ENCODE peak calls at places on chromosomes 7 and 10, in eight cellular contexts. One of them, this sample, is unnamed.

GRCh38 chr10:120987359-120987758 is 136.2 kb downstream of the WDR11 start:
- DNase-seq in Peyer's patch: no peak
- DNase-seq in right atrium auricular region: no peak
- DNase-seq in chondrocyte: no peak
- DNase-seq in retinal pigment epithelial cell: no peak
- DNase-seq in choroid plexus epithelial cell: no peak
- DNase-seq in BE2C: no peak
- DNase-seq in tibial artery: no peak
- DNase-seq in this sample: no peak

GRCh38 chr10:64574371-64574770 is 1053.2 kb downstream of the REEP3 start:
- DNase-seq in right atrium auricular region: no peak
- DNase-seq in Peyer's patch: no peak
- DNase-seq in tibial artery: no peak
- DNase-seq in BE2C: peak; percentile 90
- DNase-seq in retinal pigment epithelial cell: peak; percentile 48
- DNase-seq in choroid plexus epithelial cell: no peak
- DNase-seq in chondrocyte: no peak
- DNase-seq in this sample: no peak

GRCh38 chr10:127935115-127935561 is 28.2 kb downstream of the PTPRE start:
- DNase-seq in Peyer's patch: no peak
- DNase-seq in right atrium auricular region: peak; percentile 53
- DNase-seq in choroid plexus epithelial cell: no peak
- DNase-seq in BE2C: no peak
- DNase-seq in retinal pigment epithelial cell: no peak
- DNase-seq in tibial artery: no peak
- DNase-seq in chondrocyte: no peak
- DNase-seq in this sample: no peak

GRCh38 chr7:43721193-43721806 is 8.0 kb downstream of the COA1 start:
- DNase-seq in right atrium auricular region: no peak
- DNase-seq in retinal pigment epithelial cell: no peak
- DNase-seq in chondrocyte: no peak
- DNase-seq in tibial artery: no peak
- DNase-seq in BE2C: no peak
- DNase-seq in Peyer's patch: no peak
- DNase-seq in choroid plexus epithelial cell: peak; percentile 79
- DNase-seq in this sample: no peak

GRCh38 chr10:29555746-29556481 is 78.9 kb downstream of the SVIL start:
- DNase-seq in right atrium auricular region: no peak
- DNase-seq in choroid plexus epithelial cell: peak; percentile 65
- DNase-seq in BE2C: no peak
- DNase-seq in retinal pigment epithelial cell: no peak
- DNase-seq in Peyer's patch: no peak
- DNase-seq in chondrocyte: no peak
- DNase-seq in tibial artery: no peak
- DNase-seq in this sample: no peak

GRCh38 chr7:69599879-69600764 is 1.8 kb downstream of the AUTS2 start:
- DNase-seq in right atrium auricular region: no peak
- DNase-seq in Peyer's patch: no peak
- DNase-seq in BE2C: peak; percentile 35
- DNase-seq in retinal pigment epithelial cell: no peak
- DNase-seq in tibial artery: no peak
- DNase-seq in chondrocyte: no peak
- DNase-seq in choroid plexus epithelial cell: no peak
- DNase-seq in this sample: no peak

GRCh38 chr10:12419279-12419847 is 70.0 kb downstream of the CAMK1D start:
- DNase-seq in choroid plexus epithelial cell: peak; percentile 97
- DNase-seq in BE2C: no peak
- DNase-seq in Peyer's patch: no peak
- DNase-seq in retinal pigment epithelial cell: peak; percentile 34
- DNase-seq in tibial artery: peak; percentile 83
- DNase-seq in right atrium auricular region: peak; percentile 91
- DNase-seq in chondrocyte: no peak
- DNase-seq in this sample: peak; percentile 31

GRCh38 chr10:124743188-124744046 is 761 bp downstream of the FAM53B start:
- DNase-seq in right atrium auricular region: no peak
- DNase-seq in retinal pigment epithelial cell: no peak
- DNase-seq in tibial artery: no peak
- DNase-seq in Peyer's patch: no peak
- DNase-seq in chondrocyte: no peak
- DNase-seq in choroid plexus epithelial cell: peak; percentile 34
- DNase-seq in BE2C: peak; percentile 39
- DNase-seq in this sample: no peak

GRCh38 chr10:131885391-131886165 is 15.2 kb upstream of the PPP2R2D start:
- DNase-seq in chondrocyte: peak; percentile 86
- DNase-seq in BE2C: peak; percentile 80
- DNase-seq in tibial artery: peak; percentile 54
- DNase-seq in retinal pigment epithelial cell: no peak
- DNase-seq in Peyer's patch: peak; percentile 53
- DNase-seq in choroid plexus epithelial cell: peak; percentile 67
- DNase-seq in right atrium auricular region: peak; percentile 63
- DNase-seq in this sample: peak; percentile 35

GRCh38 chr7:2968176-2968575 is 75.5 kb downstream of the CARD11 start:
- DNase-seq in right atrium auricular region: no peak
- DNase-seq in BE2C: no peak
- DNase-seq in choroid plexus epithelial cell: no peak
- DNase-seq in chondrocyte: peak; percentile 25
- DNase-seq in Peyer's patch: peak; percentile 13
- DNase-seq in retinal pigment epithelial cell: no peak
- DNase-seq in tibial artery: no peak
- DNase-seq in this sample: no peak

GRCh38 chr7:130695840-130696239 is 9.5 kb upstream of the TSGA13 start:
- DNase-seq in choroid plexus epithelial cell: peak; percentile 62
- DNase-seq in Peyer's patch: no peak
- DNase-seq in BE2C: no peak
- DNase-seq in chondrocyte: no peak
- DNase-seq in retinal pigment epithelial cell: no peak
- DNase-seq in tibial artery: no peak
- DNase-seq in right atrium auricular region: no peak
- DNase-seq in this sample: no peak

GRCh38 chr10:97136744-97137143 is 49.0 kb downstream of the SLIT1 start:
- DNase-seq in choroid plexus epithelial cell: no peak
- DNase-seq in right atrium auricular region: no peak
- DNase-seq in Peyer's patch: no peak
- DNase-seq in BE2C: no peak
- DNase-seq in tibial artery: no peak
- DNase-seq in chondrocyte: no peak
- DNase-seq in retinal pigment epithelial cell: no peak
- DNase-seq in this sample: no peak

GRCh38 chr10:43066481-43066880 is 10.4 kb upstream of the RET start:
- DNase-seq in BE2C: no peak
- DNase-seq in tibial artery: no peak
- DNase-seq in chondrocyte: peak; percentile 29
- DNase-seq in choroid plexus epithelial cell: no peak
- DNase-seq in right atrium auricular region: no peak
- DNase-seq in Peyer's patch: no peak
- DNase-seq in retinal pigment epithelial cell: no peak
- DNase-seq in this sample: no peak

GRCh38 chr7:92075455-92076158 is 58.7 kb downstream of the CYP51A1 start:
- DNase-seq in chondrocyte: no peak
- DNase-seq in tibial artery: no peak
- DNase-seq in right atrium auricular region: no peak
- DNase-seq in retinal pigment epithelial cell: no peak
- DNase-seq in BE2C: no peak
- DNase-seq in Peyer's patch: no peak
- DNase-seq in choroid plexus epithelial cell: no peak
- DNase-seq in this sample: no peak

GRCh38 chr10:109914966-109915365 is 8.3 kb downstream of the XPNPEP1 start:
- DNase-seq in Peyer's patch: no peak
- DNase-seq in BE2C: no peak
- DNase-seq in tibial artery: no peak
- DNase-seq in retinal pigment epithelial cell: peak; percentile 56
- DNase-seq in chondrocyte: no peak
- DNase-seq in right atrium auricular region: no peak
- DNase-seq in choroid plexus epithelial cell: peak; percentile 93
- DNase-seq in this sample: no peak

GRCh38 chr7:339062-339342 is 49.0 kb downstream of the FOXL3 start:
- DNase-seq in retinal pigment epithelial cell: no peak
- DNase-seq in chondrocyte: no peak
- DNase-seq in choroid plexus epithelial cell: no peak
- DNase-seq in tibial artery: no peak
- DNase-seq in right atrium auricular region: no peak
- DNase-seq in Peyer's patch: no peak
- DNase-seq in BE2C: no peak
- DNase-seq in this sample: no peak

GRCh38 chr7:337567-337951 is 47.6 kb downstream of the FOXL3 start:
- DNase-seq in tibial artery: no peak
- DNase-seq in choroid plexus epithelial cell: no peak
- DNase-seq in BE2C: no peak
- DNase-seq in retinal pigment epithelial cell: no peak
- DNase-seq in chondrocyte: peak; percentile 86
- DNase-seq in right atrium auricular region: no peak
- DNase-seq in Peyer's patch: no peak
- DNase-seq in this sample: no peak

GRCh38 chr7:335358-336148 is 45.6 kb downstream of the FOXL3 start:
- DNase-seq in chondrocyte: peak; percentile 70
- DNase-seq in retinal pigment epithelial cell: no peak
- DNase-seq in choroid plexus epithelial cell: no peak
- DNase-seq in BE2C: peak; percentile 2
- DNase-seq in Peyer's patch: no peak
- DNase-seq in tibial artery: no peak
- DNase-seq in right atrium auricular region: no peak
- DNase-seq in this sample: no peak

GRCh38 chr7:338295-339061 is 48.5 kb downstream of the FOXL3 start:
- DNase-seq in choroid plexus epithelial cell: no peak
- DNase-seq in right atrium auricular region: no peak
- DNase-seq in chondrocyte: peak; percentile 65
- DNase-seq in Peyer's patch: no peak
- DNase-seq in retinal pigment epithelial cell: no peak
- DNase-seq in BE2C: no peak
- DNase-seq in tibial artery: no peak
- DNase-seq in this sample: no peak

DNA sequence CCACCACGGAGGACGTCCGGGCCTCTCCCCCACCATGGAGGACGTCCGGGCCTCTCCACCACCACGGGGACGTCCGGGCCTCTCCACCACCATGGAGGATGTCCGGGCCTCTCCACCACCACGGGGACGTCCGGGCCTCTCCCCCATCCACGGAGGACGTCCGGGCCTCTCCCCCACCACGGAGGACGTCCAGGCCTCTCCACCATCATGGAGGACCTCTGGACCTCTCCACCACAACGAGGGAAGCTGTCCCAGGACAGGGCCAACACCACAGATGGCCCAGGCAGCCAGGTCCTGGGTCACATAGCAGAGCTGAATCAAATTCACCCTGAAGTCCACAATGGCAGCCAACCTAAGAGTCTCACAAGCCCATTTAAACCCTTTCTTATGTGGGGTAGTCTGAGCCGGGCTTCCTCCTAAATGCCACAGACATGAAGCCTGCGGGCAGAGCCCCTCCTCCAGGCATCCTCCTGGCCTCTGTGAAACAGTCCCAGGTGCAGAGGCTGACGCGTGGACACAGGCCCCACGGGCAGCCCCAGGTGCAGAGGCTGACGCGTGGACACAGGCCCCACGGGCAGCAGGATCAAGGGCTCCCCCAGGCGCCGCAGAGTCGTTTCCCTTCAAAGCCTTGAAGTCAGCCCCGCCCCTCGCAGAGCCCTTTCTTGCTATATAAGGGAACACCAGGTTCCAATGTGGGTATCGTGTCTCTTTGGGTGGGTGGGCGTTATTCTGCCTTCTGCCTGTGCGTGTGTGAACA is 47.0 kb downstream of the FOXL3 start:
- DNase-seq in choroid plexus epithelial cell: no peak
- DNase-seq in chondrocyte: peak; percentile 53
- DNase-seq in right atrium auricular region: no peak
- DNase-seq in tibial artery: no peak
- DNase-seq in retinal pigment epithelial cell: no peak
- DNase-seq in BE2C: peak; percentile 2
- DNase-seq in Peyer's patch: no peak
- DNase-seq in this sample: no peak
- TF ChIP-seq CTCF in choroid plexus epithelial cell: no peak
- TF ChIP-seq CTCF in chondrocyte: no peak
- TF ChIP-seq CTCF in right atrium auricular region: no peak
- TF ChIP-seq CTCF in tibial artery: no peak
- TF ChIP-seq CTCF in retinal pigment epithelial cell: no peak
- TF ChIP-seq CTCF in BE2C: no peak
- TF ChIP-seq CTCF in Peyer's patch: no peak
- TF ChIP-seq CTCF in this sample: no peak

GRCh38 chr10:48742891-48743845 is 58.5 kb downstream of the WDFY4 start:
- DNase-seq in right atrium auricular region: peak; percentile 50
- DNase-seq in chondrocyte: no peak
- DNase-seq in Peyer's patch: no peak
- DNase-seq in retinal pigment epithelial cell: no peak
- DNase-seq in BE2C: no peak
- DNase-seq in choroid plexus epithelial cell: no peak
- DNase-seq in tibial artery: no peak
- DNase-seq in this sample: no peak

GRCh38 chr10:48740023-48740707 is 55.5 kb downstream of the WDFY4 start:
- DNase-seq in chondrocyte: no peak
- DNase-seq in retinal pigment epithelial cell: no peak
- DNase-seq in Peyer's patch: no peak
- DNase-seq in choroid plexus epithelial cell: no peak
- DNase-seq in BE2C: no peak
- DNase-seq in tibial artery: no peak
- DNase-seq in right atrium auricular region: peak; percentile 32
- DNase-seq in this sample: no peak

GRCh38 chr10:48745662-48746245 is 61.1 kb downstream of the WDFY4 start:
- DNase-seq in Peyer's patch: no peak
- DNase-seq in choroid plexus epithelial cell: no peak
- DNase-seq in BE2C: no peak
- DNase-seq in right atrium auricular region: peak; percentile 28
- DNase-seq in tibial artery: no peak
- DNase-seq in chondrocyte: no peak
- DNase-seq in retinal pigment epithelial cell: no peak
- DNase-seq in this sample: no peak

GRCh38 chr10:48748573-48748972 is 63.9 kb downstream of the WDFY4 start:
- DNase-seq in retinal pigment epithelial cell: no peak
- DNase-seq in tibial artery: no peak
- DNase-seq in Peyer's patch: no peak
- DNase-seq in choroid plexus epithelial cell: no peak
- DNase-seq in BE2C: no peak
- DNase-seq in chondrocyte: no peak
- DNase-seq in right atrium auricular region: peak; percentile 54
- DNase-seq in this sample: no peak

GRCh38 chr10:48744587-48744986 is 59.9 kb downstream of the WDFY4 start:
- DNase-seq in retinal pigment epithelial cell: no peak
- DNase-seq in right atrium auricular region: no peak
- DNase-seq in chondrocyte: no peak
- DNase-seq in tibial artery: no peak
- DNase-seq in Peyer's patch: no peak
- DNase-seq in choroid plexus epithelial cell: no peak
- DNase-seq in BE2C: no peak
- DNase-seq in this sample: no peak
- TF ChIP-seq CTCF in retinal pigment epithelial cell: no peak
- TF ChIP-seq CTCF in right atrium auricular region: no peak
- TF ChIP-seq CTCF in chondrocyte: no peak
- TF ChIP-seq CTCF in tibial artery: no peak
- TF ChIP-seq CTCF in Peyer's patch: no peak
- TF ChIP-seq CTCF in choroid plexus epithelial cell: no peak
- TF ChIP-seq CTCF in BE2C: no peak
- TF ChIP-seq CTCF in this sample: no peak

GRCh38 chr7:52260046-52260665 is 775.3 kb upstream of the POM121L12 start:
- DNase-seq in retinal pigment epithelial cell: no peak
- DNase-seq in choroid plexus epithelial cell: no peak
- DNase-seq in chondrocyte: no peak
- DNase-seq in tibial artery: no peak
- DNase-seq in right atrium auricular region: no peak
- DNase-seq in BE2C: peak; percentile 43
- DNase-seq in Peyer's patch: no peak
- DNase-seq in this sample: no peak
- TF ChIP-seq CTCF in retinal pigment epithelial cell: no peak
- TF ChIP-seq CTCF in choroid plexus epithelial cell: no peak
- TF ChIP-seq CTCF in chondrocyte: no peak
- TF ChIP-seq CTCF in tibial artery: no peak
- TF ChIP-seq CTCF in right atrium auricular region: no peak
- TF ChIP-seq CTCF in BE2C: peak; percentile 66
- TF ChIP-seq CTCF in Peyer's patch: no peak
- TF ChIP-seq CTCF in this sample: no peak

GRCh38 chr10:34251177-34251576 is 563.9 kb downstream of the PARD3 start:
- DNase-seq in Peyer's patch: no peak
- DNase-seq in chondrocyte: no peak
- DNase-seq in BE2C: no peak
- DNase-seq in tibial artery: no peak
- DNase-seq in retinal pigment epithelial cell: no peak
- DNase-seq in choroid plexus epithelial cell: no peak
- DNase-seq in right atrium auricular region: no peak
- DNase-seq in this sample: no peak
- TF ChIP-seq CTCF in Peyer's patch: no peak
- TF ChIP-seq CTCF in chondrocyte: no peak
- TF ChIP-seq CTCF in BE2C: no peak
- TF ChIP-seq CTCF in tibial artery: no peak
- TF ChIP-seq CTCF in retinal pigment epithelial cell: no peak
- TF ChIP-seq CTCF in choroid plexus epithelial cell: no peak
- TF ChIP-seq CTCF in right atrium auricular region: no peak
- TF ChIP-seq CTCF in this sample: no peak